ENCODE peak calls at places on chromosomes 3 and 15, in six cellular contexts. One of them, this sample, is unnamed.

GRCh38 chr3:99522147-99522546 is 116.2 kb upstream of the COL8A1 start:
- DNase-seq in kidney: no peak
- DNase-seq in foreskin fibroblast: no peak
- DNase-seq in fibroblast of the aortic adventitia: no peak
- DNase-seq in uterus: no peak
- DNase-seq in cardiac fibroblast: no peak
- DNase-seq in this sample: no peak

GRCh38 chr15:101318147-101318809 is 23.2 kb upstream of the SNRPA1 start:
- DNase-seq in kidney: no peak
- DNase-seq in foreskin fibroblast: no peak
- DNase-seq in fibroblast of the aortic adventitia: no peak
- DNase-seq in uterus: no peak
- DNase-seq in cardiac fibroblast: no peak
- DNase-seq in this sample: no peak

GRCh38 chr3:150806436-150806835 is 43.5 kb upstream of the SIAH2 start:
- DNase-seq in kidney: no peak
- DNase-seq in foreskin fibroblast: no peak
- DNase-seq in fibroblast of the aortic adventitia: no peak
- DNase-seq in uterus: no peak
- DNase-seq in cardiac fibroblast: no peak
- DNase-seq in this sample: no peak

GRCh38 chr3:141407043-141407442 is 38.7 kb downstream of the ZBTB38 start:
- DNase-seq in kidney: no peak
- DNase-seq in foreskin fibroblast: peak
- DNase-seq in fibroblast of the aortic adventitia: peak
- DNase-seq in uterus: peak
- DNase-seq in cardiac fibroblast: peak
- DNase-seq in this sample: peak

GRCh38 chr3:183591881-183592521 is 36.5 kb upstream of the KLHL6 start:
- DNase-seq in kidney: no peak
- DNase-seq in foreskin fibroblast: no peak
- DNase-seq in fibroblast of the aortic adventitia: peak
- DNase-seq in uterus: no peak
- DNase-seq in cardiac fibroblast: peak
- DNase-seq in this sample: no peak

GRCh38 chr3:40387001-40387894 is at the start of gene ENTPD3:
- DNase-seq in kidney: peak
- DNase-seq in foreskin fibroblast: peak
- DNase-seq in fibroblast of the aortic adventitia: no peak
- DNase-seq in uterus: no peak
- DNase-seq in cardiac fibroblast: no peak
- DNase-seq in this sample: no peak

GRCh38 chr3:48013288-48013980 is 2.8 kb downstream of the MAP4 start:
- DNase-seq in kidney: no peak
- DNase-seq in foreskin fibroblast: peak
- DNase-seq in fibroblast of the aortic adventitia: peak
- DNase-seq in uterus: no peak
- DNase-seq in cardiac fibroblast: peak
- DNase-seq in this sample: no peak

GRCh38 chr3:193297421-193297820 is 56.4 kb downstream of the PLAAT1 start:
- DNase-seq in kidney: no peak
- DNase-seq in foreskin fibroblast: no peak
- DNase-seq in fibroblast of the aortic adventitia: no peak
- DNase-seq in uterus: no peak
- DNase-seq in cardiac fibroblast: no peak
- DNase-seq in this sample: no peak

GRCh38 chr15:66505430-66505811 is 295 bp downstream of the ZWILCH start:
- DNase-seq in kidney: no peak
- DNase-seq in foreskin fibroblast: peak
- DNase-seq in fibroblast of the aortic adventitia: peak
- DNase-seq in uterus: no peak
- DNase-seq in cardiac fibroblast: peak
- DNase-seq in this sample: no peak

GRCh38 chr3:10744098-10744465 is 71.9 kb upstream of the SLC6A11 start:
- DNase-seq in kidney: no peak
- DNase-seq in foreskin fibroblast: no peak
- DNase-seq in fibroblast of the aortic adventitia: no peak
- DNase-seq in uterus: no peak
- DNase-seq in cardiac fibroblast: no peak
- DNase-seq in this sample: no peak

GRCh38 chr15:74174216-74174965 is 881 bp downstream of the ISLR start:
- DNase-seq in kidney: peak
- DNase-seq in foreskin fibroblast: no peak
- DNase-seq in fibroblast of the aortic adventitia: peak
- DNase-seq in uterus: peak
- DNase-seq in cardiac fibroblast: no peak
- DNase-seq in this sample: peak

GRCh38 chr3:75249005-75249404 is 415.1 kb upstream of the FRG2C start:
- DNase-seq in kidney: no peak
- DNase-seq in foreskin fibroblast: no peak
- DNase-seq in fibroblast of the aortic adventitia: no peak
- DNase-seq in uterus: no peak
- DNase-seq in cardiac fibroblast: no peak
- DNase-seq in this sample: no peak

GRCh38 chr3:64501298-64501906 is 186.4 kb downstream of the ADAMTS9 start:
- DNase-seq in kidney: no peak
- DNase-seq in foreskin fibroblast: no peak
- DNase-seq in fibroblast of the aortic adventitia: no peak
- DNase-seq in uterus: no peak
- DNase-seq in cardiac fibroblast: no peak
- DNase-seq in this sample: no peak

GRCh38 chr3:47605646-47606045 is 27.0 kb upstream of the CSPG5 start:
- DNase-seq in kidney: no peak
- DNase-seq in foreskin fibroblast: no peak
- DNase-seq in fibroblast of the aortic adventitia: peak
- DNase-seq in uterus: no peak
- DNase-seq in cardiac fibroblast: peak
- DNase-seq in this sample: no peak

GRCh38 chr15:47678047-47678446 is 39.3 kb upstream of the SEMA6D start:
- DNase-seq in kidney: no peak
- DNase-seq in foreskin fibroblast: no peak
- DNase-seq in fibroblast of the aortic adventitia: no peak
- DNase-seq in uterus: no peak
- DNase-seq in cardiac fibroblast: peak
- DNase-seq in this sample: no peak

GRCh38 chr3:5314897-5315296 is 127.4 kb downstream of the EDEM1 start:
- DNase-seq in kidney: no peak
- DNase-seq in foreskin fibroblast: no peak
- DNase-seq in fibroblast of the aortic adventitia: no peak
- DNase-seq in uterus: no peak
- DNase-seq in cardiac fibroblast: no peak
- DNase-seq in this sample: no peak

GRCh38 chr15:59995568-59996349 is 8.4 kb upstream of the FOXB1 start:
- DNase-seq in kidney: no peak
- DNase-seq in foreskin fibroblast: no peak
- DNase-seq in fibroblast of the aortic adventitia: no peak
- DNase-seq in uterus: no peak
- DNase-seq in cardiac fibroblast: no peak
- DNase-seq in this sample: no peak

GRCh38 chr3:50154476-50154839 is 666 bp upstream of the SEMA3F start:
- DNase-seq in kidney: no peak
- DNase-seq in foreskin fibroblast: no peak
- DNase-seq in fibroblast of the aortic adventitia: no peak
- DNase-seq in uterus: no peak
- DNase-seq in cardiac fibroblast: no peak
- DNase-seq in this sample: no peak
- TF ChIP-seq CTCF in kidney: peak
- TF ChIP-seq CTCF in foreskin fibroblast: no peak
- TF ChIP-seq CTCF in fibroblast of the aortic adventitia: peak
- TF ChIP-seq CTCF in uterus: no peak
- TF ChIP-seq CTCF in cardiac fibroblast: no peak
- TF ChIP-seq CTCF in this sample: no peak

GRCh38 chr3:32501785-32502088 is 915 bp downstream of the CMTM6 start:
- DNase-seq in kidney: no peak
- DNase-seq in foreskin fibroblast: no peak
- DNase-seq in fibroblast of the aortic adventitia: no peak
- DNase-seq in uterus: no peak
- DNase-seq in cardiac fibroblast: no peak
- DNase-seq in this sample: no peak

GRCh38 chr3:32502089-32502943 is at the start of gene CMTM6:
- DNase-seq in kidney: peak
- DNase-seq in foreskin fibroblast: peak
- DNase-seq in fibroblast of the aortic adventitia: peak
- DNase-seq in uterus: peak
- DNase-seq in cardiac fibroblast: peak
- DNase-seq in this sample: peak

GRCh38 chr3:32502944-32503286 is 263 bp upstream of the CMTM6 start:
- DNase-seq in kidney: no peak
- DNase-seq in foreskin fibroblast: no peak
- DNase-seq in fibroblast of the aortic adventitia: no peak
- DNase-seq in uterus: no peak
- DNase-seq in cardiac fibroblast: no peak
- DNase-seq in this sample: no peak

GRCh38 chr3:32500225-32500624 is 2.4 kb downstream of the CMTM6 start:
- DNase-seq in kidney: no peak
- DNase-seq in foreskin fibroblast: no peak
- DNase-seq in fibroblast of the aortic adventitia: no peak
- DNase-seq in uterus: no peak
- DNase-seq in cardiac fibroblast: no peak
- DNase-seq in this sample: no peak

GRCh38 chr3:32500880-32501784 is 1.5 kb downstream of the CMTM6 start:
- DNase-seq in kidney: no peak
- DNase-seq in foreskin fibroblast: no peak
- DNase-seq in fibroblast of the aortic adventitia: no peak
- DNase-seq in uterus: no peak
- DNase-seq in cardiac fibroblast: peak
- DNase-seq in this sample: no peak
- H3K4me3 ChIP-seq in kidney: peak
- H3K4me3 ChIP-seq in foreskin fibroblast: peak
- H3K4me3 ChIP-seq in fibroblast of the aortic adventitia: peak
- H3K4me3 ChIP-seq in uterus: no peak
- H3K4me3 ChIP-seq in cardiac fibroblast: peak
- H3K4me3 ChIP-seq in this sample: peak

GRCh38 chr3:66819993-66820501 is 178.1 kb upstream of the KBTBD8 start:
- DNase-seq in kidney: no peak
- DNase-seq in foreskin fibroblast: no peak
- DNase-seq in fibroblast of the aortic adventitia: no peak
- DNase-seq in uterus: no peak
- DNase-seq in cardiac fibroblast: no peak
- DNase-seq in this sample: no peak

GRCh38 chr3:66822059-66823009 is 175.8 kb upstream of the KBTBD8 start:
- DNase-seq in kidney: no peak
- DNase-seq in foreskin fibroblast: peak
- DNase-seq in fibroblast of the aortic adventitia: peak
- DNase-seq in uterus: peak
- DNase-seq in cardiac fibroblast: peak
- DNase-seq in this sample: no peak

GRCh38 chr3:66823010-66823399 is 175.1 kb upstream of the KBTBD8 start:
- DNase-seq in kidney: no peak
- DNase-seq in foreskin fibroblast: no peak
- DNase-seq in fibroblast of the aortic adventitia: peak
- DNase-seq in uterus: no peak
- DNase-seq in cardiac fibroblast: no peak
- DNase-seq in this sample: no peak

GRCh38 chr3:66816110-66816761 is 181.9 kb upstream of the KBTBD8 start:
- DNase-seq in kidney: no peak
- DNase-seq in foreskin fibroblast: peak
- DNase-seq in fibroblast of the aortic adventitia: peak
- DNase-seq in uterus: no peak
- DNase-seq in cardiac fibroblast: peak
- DNase-seq in this sample: no peak

DNA sequence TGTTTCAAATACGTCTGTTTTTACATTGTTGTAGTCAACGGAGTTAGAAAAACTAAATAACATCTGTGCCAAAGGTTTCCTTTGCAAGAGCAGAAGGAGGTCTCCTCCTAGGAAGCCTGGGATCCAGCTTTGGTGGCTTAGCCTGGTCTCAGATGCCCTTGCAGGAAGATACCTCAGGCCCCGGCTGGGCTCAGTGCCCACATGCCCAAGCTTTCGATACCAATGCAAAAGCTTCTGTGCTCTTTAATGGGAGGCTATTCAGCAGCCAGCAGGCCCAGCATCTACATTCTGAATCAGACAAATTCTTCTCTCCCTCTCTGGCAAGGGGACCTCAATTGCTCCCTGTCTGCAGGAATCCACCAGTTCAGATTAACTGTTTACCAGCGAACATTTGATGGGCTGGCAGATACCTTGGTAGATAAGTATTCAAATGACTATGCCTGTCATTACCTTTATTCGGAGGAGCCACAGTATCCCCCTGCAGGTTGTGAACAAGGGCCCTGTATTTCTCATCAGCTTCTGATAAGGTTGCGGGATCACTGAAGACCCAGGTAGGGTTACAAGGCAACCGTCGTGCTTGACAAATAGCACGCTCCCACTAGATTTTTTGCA is 180.1 kb upstream of the KBTBD8 start:
- DNase-seq in kidney: no peak
- DNase-seq in foreskin fibroblast: no peak
- DNase-seq in fibroblast of the aortic adventitia: no peak
- DNase-seq in uterus: no peak
- DNase-seq in cardiac fibroblast: no peak
- DNase-seq in this sample: no peak
- TF ChIP-seq CTCF in kidney: no peak
- TF ChIP-seq CTCF in foreskin fibroblast: no peak
- TF ChIP-seq CTCF in fibroblast of the aortic adventitia: no peak
- TF ChIP-seq CTCF in uterus: no peak
- TF ChIP-seq CTCF in cardiac fibroblast: no peak
- TF ChIP-seq CTCF in this sample: no peak

GRCh38 chr3:28574036-28574435 is 225.4 kb upstream of the AZI2 start:
- DNase-seq in kidney: no peak
- DNase-seq in foreskin fibroblast: no peak
- DNase-seq in fibroblast of the aortic adventitia: no peak
- DNase-seq in uterus: no peak
- DNase-seq in cardiac fibroblast: no peak
- DNase-seq in this sample: no peak

GRCh38 chr3:28577941-28578340 is 229.3 kb upstream of the AZI2 start:
- DNase-seq in kidney: no peak
- DNase-seq in foreskin fibroblast: no peak
- DNase-seq in fibroblast of the aortic adventitia: no peak
- DNase-seq in uterus: no peak
- DNase-seq in cardiac fibroblast: no peak
- DNase-seq in this sample: no peak

GRCh38 chr3:28575748-28576589 is 227.3 kb upstream of the AZI2 start:
- DNase-seq in kidney: peak
- DNase-seq in foreskin fibroblast: peak
- DNase-seq in fibroblast of the aortic adventitia: no peak
- DNase-seq in uterus: peak
- DNase-seq in cardiac fibroblast: peak
- DNase-seq in this sample: no peak

GRCh38 chr3:28575100-28575747 is 226.6 kb upstream of the AZI2 start:
- DNase-seq in kidney: peak
- DNase-seq in foreskin fibroblast: no peak
- DNase-seq in fibroblast of the aortic adventitia: no peak
- DNase-seq in uterus: no peak
- DNase-seq in cardiac fibroblast: no peak
- DNase-seq in this sample: no peak

DNA sequence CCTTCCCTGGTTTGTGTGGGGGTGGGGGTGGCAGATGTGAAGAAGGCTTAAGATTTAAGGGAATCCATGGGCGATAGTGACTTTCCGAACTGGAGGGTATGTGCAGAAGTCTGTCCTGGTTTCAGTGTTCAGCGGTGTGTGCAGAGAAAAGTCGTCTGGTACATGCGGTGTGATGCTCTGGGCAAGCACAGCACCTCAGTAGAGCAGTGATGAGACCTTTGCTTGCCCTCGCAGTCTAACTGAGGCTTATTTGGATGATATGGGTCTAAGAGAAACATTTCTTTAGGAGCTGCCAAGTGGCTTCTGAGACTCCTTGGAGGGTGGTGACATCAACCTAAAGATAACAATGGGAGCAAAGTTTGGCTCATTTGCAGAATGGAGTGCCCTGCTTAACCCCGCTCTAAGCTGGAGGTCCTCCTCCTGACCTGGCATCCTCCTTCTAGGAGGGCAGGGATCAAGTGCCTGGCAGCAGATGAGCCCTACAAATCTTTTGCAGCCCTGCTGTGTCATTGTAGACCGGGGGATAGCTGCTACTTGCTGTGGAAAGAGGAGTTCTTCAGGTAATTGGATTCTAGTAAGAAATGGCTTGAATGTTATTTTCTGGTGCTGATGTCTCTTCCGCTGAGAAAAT is 228.1 kb upstream of the AZI2 start:
- DNase-seq in kidney: no peak
- DNase-seq in foreskin fibroblast: no peak
- DNase-seq in fibroblast of the aortic adventitia: no peak
- DNase-seq in uterus: no peak
- DNase-seq in cardiac fibroblast: no peak
- DNase-seq in this sample: no peak
- H3K4me3 ChIP-seq in kidney: peak
- H3K4me3 ChIP-seq in foreskin fibroblast: peak
- H3K4me3 ChIP-seq in fibroblast of the aortic adventitia: no peak
- H3K4me3 ChIP-seq in uterus: peak
- H3K4me3 ChIP-seq in cardiac fibroblast: no peak
- H3K4me3 ChIP-seq in this sample: peak

This sample was measured in suprapubic skin.